ENCODE peak calls at places on chromosomes 7 and 10, in eight cellular contexts. K is nephron progenitor cell, U is bronchial epithelial cell, B is esophagus squamous epithelium, L is fibroblast of mammary gland, M is dorsolateral prefrontal cortex, V is fibroblast of lung, I is AG04450. D is an unnamed sample.

GRCh38 chr7:69429817-69430501 is 168.3 kb upstream of the AUTS2 start:
- DNase-seq in K (peak; percentile 32), U (no peak), B (no peak), L (peak; percentile 78), M (peak; percentile 55), V (peak; percentile 5), I (no peak), D (no peak)

GRCh38 chr10:132075909-132076577 is 10.3 kb downstream of the JAKMIP3 start:
- DNase-seq in K (no peak), U (no peak), B (no peak), L (no peak), M (no peak), V (no peak), I (no peak), D (no peak)

GRCh38 chr10:48655426-48656240 is 29.0 kb upstream of the WDFY4 start:
- DNase-seq in K (no peak), U (peak; percentile 26), B (no peak), L (peak; percentile 65), M (peak; percentile 71), V (peak; percentile 66), I (no peak), D (peak; percentile 68)

GRCh38 chr10:48251525-48252353 is 22.8 kb downstream of the FRMPD2 start:
- DNase-seq in K (peak; percentile 51), U (peak; percentile 77), B (no peak), L (no peak), M (no peak), V (no peak), I (no peak), D (no peak)

GRCh38 chr10:102118867-102119266 is 1.3 kb downstream of the LDB1 start:
- DNase-seq in K (peak; percentile 43), U (no peak), B (no peak), L (peak; percentile 33), M (peak; percentile 16), V (no peak), I (no peak), D (no peak)

GRCh38 chr10:73094986-73095478 is 1.6 kb downstream of the P4HA1 start:
- DNase-seq in K (no peak), U (no peak), B (no peak), L (no peak), M (no peak), V (no peak), I (no peak), D (no peak)

GRCh38 chr10:101624526-101625102 is 36.5 kb downstream of the DPCD start:
- DNase-seq in K (no peak), U (peak; percentile 17), B (no peak), L (peak; percentile 16), M (no peak), V (no peak), I (no peak), D (no peak)

GRCh38 chr7:74283858-74284447 is 5.3 kb upstream of the CLIP2 start:
- DNase-seq in K (no peak), U (no peak), B (no peak), L (no peak), M (peak; percentile 64), V (peak; percentile 38), I (no peak), D (no peak)

GRCh38 chr7:141043621-141044020 is 28.9 kb upstream of the MRPS33 start:
- DNase-seq in K (no peak), U (no peak), B (no peak), L (no peak), M (no peak), V (no peak), I (no peak), D (peak; percentile 4)

GRCh38 chr10:16735626-16736025 is 81.6 kb downstream of the RSU1 start:
- DNase-seq in K (no peak), U (no peak), B (no peak), L (no peak), M (no peak), V (no peak), I (no peak), D (no peak)

GRCh38 chr7:30979027-30979426 is 15.3 kb downstream of the GHRHR start:
- DNase-seq in K (no peak), U (no peak), B (no peak), L (no peak), M (no peak), V (no peak), I (no peak), D (no peak)

GRCh38 chr10:63977329-63977923 is 456.2 kb downstream of the REEP3 start:
- DNase-seq in K (peak; percentile 39), U (peak; percentile 43), B (no peak), L (peak; percentile 34), M (peak; percentile 40), V (peak; percentile 28), I (no peak), D (peak; percentile 7)

GRCh38 chr7:102077081-102077480 is 209.6 kb upstream of the SH2B2 start:
- DNase-seq in K (no peak), U (no peak), B (no peak), L (no peak), M (no peak), V (no peak), I (no peak), D (no peak)

GRCh38 chr7:28355553-28356319 is 56.6 kb upstream of the CREB5 start:
- DNase-seq in K (no peak), U (no peak), B (no peak), L (peak; percentile 25), M (no peak), V (no peak), I (no peak), D (no peak)

GRCh38 chr7:117458977-117459583 is 20.7 kb upstream of the CFTR start:
- DNase-seq in K (no peak), U (peak; percentile 33), B (no peak), L (peak; percentile 38), M (no peak), V (peak; percentile 60), I (no peak), D (peak; percentile 3)

GRCh38 chr10:86599729-86600128 is 54.6 kb upstream of the OPN4 start:
- DNase-seq in K (peak; percentile 33), U (peak; percentile 25), B (no peak), L (no peak), M (no peak), V (no peak), I (no peak), D (no peak)

GRCh38 chr10:78505657-78506056 is 472.0 kb downstream of the RPS24 start:
- DNase-seq in K (no peak), U (no peak), B (no peak), L (peak; percentile 48), M (no peak), V (no peak), I (no peak), D (peak; percentile 13)

GRCh38 chr7:107559864-107560263 is 3.9 kb downstream of the COG5 start:
- DNase-seq in K (no peak), U (peak; percentile 74), B (no peak), L (peak; percentile 79), M (no peak), V (peak; percentile 76), I (no peak), D (peak; percentile 43)

GRCh38 chr7:81627565-81628287 is 142.1 kb downstream of the HGF start:
- DNase-seq in K (no peak), U (peak; percentile 95), B (no peak), L (peak; percentile 96), M (no peak), V (peak; percentile 91), I (no peak), D (peak; percentile 61)

GRCh38 chr10:102970497-102970896 is 52.4 kb downstream of the CNNM2 start:
- DNase-seq in K (no peak), U (no peak), B (no peak), L (no peak), M (no peak), V (no peak), I (no peak), D (peak; percentile 20)

DNA sequence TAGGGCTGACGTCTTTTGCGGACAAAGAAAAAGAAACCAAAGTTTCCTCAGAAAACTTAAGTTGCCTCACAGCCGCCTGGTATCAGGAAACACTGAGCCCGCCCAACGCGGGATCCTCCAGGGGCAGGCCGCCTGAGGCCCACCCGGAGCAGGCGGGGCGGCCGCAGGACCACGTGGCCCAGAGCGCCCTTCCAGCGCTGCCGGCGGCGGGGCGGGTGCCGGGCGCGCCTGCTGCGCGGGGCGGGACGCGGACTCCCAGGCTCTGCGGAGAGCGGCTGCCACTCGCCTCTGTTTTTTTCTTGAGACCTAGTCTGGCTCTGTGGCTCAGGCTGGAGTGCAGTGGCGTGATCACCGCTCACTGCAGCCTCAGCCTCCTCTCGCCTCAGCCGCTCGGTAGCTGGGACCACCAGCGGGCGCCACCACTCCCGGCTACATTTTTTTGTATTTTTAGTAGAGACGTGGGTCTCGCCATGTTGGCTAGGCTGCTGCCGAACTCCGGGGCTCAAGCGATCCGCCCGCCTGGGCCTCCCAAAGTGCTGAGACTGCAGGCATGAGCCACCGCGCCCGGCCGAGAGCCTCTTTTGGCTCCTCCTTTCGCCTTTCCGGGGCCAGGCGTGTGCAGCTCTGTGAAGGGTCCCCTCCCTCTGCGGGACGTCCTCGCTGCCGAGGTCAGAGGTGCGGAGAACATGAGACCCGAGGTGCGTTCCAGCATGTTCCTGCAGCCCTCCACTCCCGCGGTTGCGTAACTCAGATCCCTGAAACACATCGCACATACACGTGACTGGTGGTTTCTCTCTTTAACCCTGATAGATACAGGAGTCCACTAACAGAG is 11.6 kb upstream of the HNRNPF start:
- DNase-seq in K (peak; percentile 67), U (peak; percentile 64), B (peak; percentile 24), L (peak; percentile 85), M (peak; percentile 77), V (peak; percentile 91), I (no peak), D (peak; percentile 74)
- TF ChIP-seq CTCF in K (no peak), U (no peak), B (no peak), L (no peak), M (peak; percentile 66), V (peak; percentile 18), I (peak; percentile 20), D (peak; percentile 60)

DNA sequence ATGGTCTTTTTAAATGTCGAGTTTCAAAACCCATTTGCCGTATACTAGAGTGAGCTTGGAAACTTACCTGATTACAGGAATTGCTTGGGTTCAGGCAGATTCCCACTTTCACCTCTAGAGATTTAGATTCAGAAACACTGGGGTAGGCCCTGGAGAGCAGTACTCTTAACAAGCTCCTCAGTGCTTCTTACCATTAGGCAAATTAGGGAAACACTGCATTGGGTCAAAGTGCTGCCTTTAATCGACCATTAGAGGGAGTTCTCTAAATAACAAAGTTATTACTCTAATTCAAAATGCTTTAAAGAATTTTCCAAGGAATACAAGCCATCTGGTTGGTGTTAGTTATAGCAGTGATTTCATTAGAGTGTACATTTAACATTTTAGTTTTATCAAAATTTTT is 324.6 kb downstream of the GFRA1 start:
- DNase-seq in K (no peak), U (no peak), B (no peak), L (peak; percentile 34), M (no peak), V (peak; percentile 43), I (no peak), D (peak; percentile 20)
- TF ChIP-seq CTCF in K (peak; percentile 26), U (no peak), B (peak; percentile 11), L (peak; percentile 40), M (peak; percentile 46), V (peak; percentile 53), I (peak; percentile 55), D (peak; percentile 72)

GRCh38 chr7:156503195-156503594 is 137.4 kb upstream of the RNF32 start:
- DNase-seq in K (no peak), U (no peak), B (no peak), L (no peak), M (no peak), V (peak; percentile 14), I (no peak), D (no peak)
- TF ChIP-seq CTCF in K (no peak), U (no peak), B (no peak), L (no peak), M (no peak), V (peak; percentile 32), I (peak; percentile 13), D (no peak)

GRCh38 chr7:98291717-98292116 is 10.2 kb downstream of the BRI3 start:
- DNase-seq in K (no peak), U (no peak), B (no peak), L (no peak), M (no peak), V (no peak), I (no peak), D (no peak)
- TF ChIP-seq CTCF in K (no peak), U (peak; percentile 32), B (no peak), L (no peak), M (no peak), V (peak; percentile 19), I (peak; percentile 16), D (peak; percentile 62)

D was measured in HFFc6.